ENCODE peak calls at places on chromosomes 12 and 14, in ten cellular contexts. Q, C, T, N, G, P, J, E, L and H are unnamed samples.

GRCh38 chr12:46101121-46101869 is 110.9 kb upstream of the SCAF11 start:
- DNase-seq in Q (no peak), C (no peak), T (no peak), N (no peak), G (no peak), P (peak), J (no peak), E (no peak), L (no peak), H (no peak)

GRCh38 chr12:42790761-42791151 is 201.2 kb upstream of the PRICKLE1 start:
- DNase-seq in Q (no peak), C (no peak), T (no peak), N (peak), G (peak), P (no peak), J (peak), E (no peak), L (peak), H (peak)

GRCh38 chr12:78473136-78473535 is 391.4 kb upstream of the SYT1 start:
- DNase-seq in Q (no peak), C (no peak), T (no peak), N (no peak), G (peak), P (no peak), J (peak), E (no peak), L (peak), H (no peak)

GRCh38 chr12:14384783-14385638 is 19.5 kb downstream of the ATF7IP start:
- DNase-seq in Q (peak), C (peak), T (peak), N (peak), G (peak), P (peak), J (peak), E (peak), L (peak), H (peak)

GRCh38 chr12:30146561-30146960 is 362.8 kb upstream of the TMTC1 start:
- DNase-seq in Q (no peak), C (no peak), T (no peak), N (no peak), G (no peak), P (no peak), J (no peak), E (no peak), L (no peak), H (no peak)

GRCh38 chr14:50107850-50108249 is 8.5 kb downstream of the VCPKMT start:
- DNase-seq in Q (no peak), C (no peak), T (no peak), N (no peak), G (no peak), P (no peak), J (no peak), E (no peak), L (no peak), H (no peak)

GRCh38 chr12:3432868-3433267 is 58.1 kb upstream of the PRMT8 start:
- DNase-seq in Q (no peak), C (no peak), T (no peak), N (no peak), G (no peak), P (no peak), J (no peak), E (no peak), L (no peak), H (no peak)

GRCh38 chr12:14272954-14273910 is 92.2 kb upstream of the ATF7IP start:
- DNase-seq in Q (no peak), C (peak), T (no peak), N (no peak), G (no peak), P (no peak), J (no peak), E (no peak), L (peak), H (no peak)

GRCh38 chr12:6141048-6141447 is 16.6 kb upstream of the VWF start:
- DNase-seq in Q (no peak), C (peak), T (peak), N (no peak), G (peak), P (no peak), J (no peak), E (peak), L (peak), H (peak)

GRCh38 chr12:84874125-84874824 is 38.3 kb downstream of the SLC6A15 start:
- DNase-seq in Q (peak), C (peak), T (no peak), N (peak), G (peak), P (peak), J (peak), E (peak), L (peak), H (peak)

GRCh38 chr14:95318870-95319311 is 817 bp downstream of the CLMN start:
- DNase-seq in Q (no peak), C (no peak), T (no peak), N (no peak), G (no peak), P (peak), J (no peak), E (peak), L (no peak), H (no peak)

GRCh38 chr12:40105515-40106201 is at the start of gene SLC2A13:
- DNase-seq in Q (no peak), C (peak), T (peak), N (peak), G (peak), P (peak), J (peak), E (peak), L (peak), H (peak)

GRCh38 chr14:88802596-88802995 is 9.8 kb upstream of the EML5 start:
- DNase-seq in Q (no peak), C (no peak), T (no peak), N (no peak), G (no peak), P (no peak), J (no peak), E (no peak), L (no peak), H (no peak)

GRCh38 chr12:110421701-110422100 is 18.2 kb upstream of the ANAPC7 start:
- DNase-seq in Q (no peak), C (no peak), T (no peak), N (no peak), G (no peak), P (no peak), J (no peak), E (no peak), L (no peak), H (no peak)

GRCh38 chr12:117518594-117519270 is 157.3 kb upstream of the NOS1 start:
- DNase-seq in Q (no peak), C (no peak), T (peak), N (no peak), G (no peak), P (peak), J (peak), E (no peak), L (no peak), H (no peak)

GRCh38 chr14:101960225-101960624 is 4.1 kb upstream of the DYNC1H1 start:
- DNase-seq in Q (no peak), C (peak), T (no peak), N (no peak), G (peak), P (no peak), J (no peak), E (peak), L (no peak), H (no peak)

GRCh38 chr12:3249081-3249800 is 172.1 kb downstream of the TSPAN9 start:
- DNase-seq in Q (no peak), C (no peak), T (no peak), N (no peak), G (no peak), P (no peak), J (no peak), E (no peak), L (no peak), H (no peak)

GRCh38 chr12:93366427-93366826 is 11.3 kb upstream of the NUDT4 start:
- DNase-seq in Q (no peak), C (no peak), T (no peak), N (no peak), G (no peak), P (no peak), J (no peak), E (no peak), L (no peak), H (no peak)

GRCh38 chr12:80825506-80825905 is 108.8 kb downstream of the MYF5 start:
- DNase-seq in Q (no peak), C (no peak), T (no peak), N (no peak), G (no peak), P (no peak), J (no peak), E (no peak), L (no peak), H (no peak)

GRCh38 chr14:77965919-77966435 is 166.1 kb downstream of the ADCK1 start:
- DNase-seq in Q (no peak), C (no peak), T (no peak), N (no peak), G (peak), P (no peak), J (peak), E (no peak), L (peak), H (peak)

GRCh38 chr14:43361766-43362165 is 1145.3 kb downstream of the FSCB start:
- DNase-seq in Q (no peak), C (no peak), T (no peak), N (no peak), G (no peak), P (no peak), J (no peak), E (no peak), L (no peak), H (no peak)

GRCh38 chr14:68896132-68896531 is 83.0 kb downstream of the ACTN1 start:
- DNase-seq in Q (no peak), C (peak), T (no peak), N (no peak), G (no peak), P (no peak), J (no peak), E (no peak), L (no peak), H (no peak)

GRCh38 chr12:5022465-5023061 is 21.1 kb upstream of the KCNA5 start:
- DNase-seq in Q (peak), C (peak), T (peak), N (peak), G (peak), P (peak), J (peak), E (no peak), L (peak), H (peak)

GRCh38 chr14:55131782-55132181 is 2.7 kb downstream of the LGALS3 start:
- DNase-seq in Q (no peak), C (peak), T (no peak), N (no peak), G (peak), P (no peak), J (peak), E (no peak), L (peak), H (peak)

GRCh38 chr14:77612011-77612620 is 4.3 kb downstream of the SPTLC2 start:
- DNase-seq in Q (no peak), C (no peak), T (no peak), N (no peak), G (peak), P (no peak), J (peak), E (no peak), L (peak), H (peak)

GRCh38 chr14:31069343-31069742 is 43.2 kb upstream of the STRN3 start:
- DNase-seq in Q (no peak), C (no peak), T (no peak), N (no peak), G (no peak), P (no peak), J (no peak), E (no peak), L (no peak), H (no peak)

GRCh38 chr12:105239304-105239703 is 3.3 kb upstream of the APPL2 start:
- DNase-seq in Q (no peak), C (no peak), T (no peak), N (no peak), G (no peak), P (peak), J (no peak), E (no peak), L (no peak), H (no peak)

GRCh38 chr12:10717410-10717809 is 5.7 kb downstream of the YBX3 start:
- DNase-seq in Q (no peak), C (no peak), T (no peak), N (no peak), G (peak), P (no peak), J (peak), E (no peak), L (peak), H (peak)

GRCh38 chr12:117878598-117878997 is 90.2 kb downstream of the KSR2 start:
- DNase-seq in Q (no peak), C (no peak), T (no peak), N (no peak), G (no peak), P (no peak), J (no peak), E (no peak), L (no peak), H (no peak)

GRCh38 chr14:50926851-50927386 is 17.4 kb downstream of the PYGL start:
- DNase-seq in Q (no peak), C (no peak), T (no peak), N (no peak), G (no peak), P (no peak), J (no peak), E (no peak), L (no peak), H (no peak)

GRCh38 chr12:96176575-96176974 is 17.6 kb upstream of the ELK3 start:
- DNase-seq in Q (no peak), C (no peak), T (no peak), N (no peak), G (no peak), P (no peak), J (no peak), E (no peak), L (no peak), H (no peak)

GRCh38 chr12:57540998-57541397 is 6.0 kb downstream of the DCTN2 start:
- DNase-seq in Q (no peak), C (no peak), T (no peak), N (no peak), G (no peak), P (no peak), J (no peak), E (no peak), L (no peak), H (no peak)

GRCh38 chr14:104882325-104882973 is 17.4 kb downstream of the CEP170B start:
- DNase-seq in Q (no peak), C (peak), T (no peak), N (peak), G (no peak), P (peak), J (no peak), E (no peak), L (no peak), H (no peak)

DNA sequence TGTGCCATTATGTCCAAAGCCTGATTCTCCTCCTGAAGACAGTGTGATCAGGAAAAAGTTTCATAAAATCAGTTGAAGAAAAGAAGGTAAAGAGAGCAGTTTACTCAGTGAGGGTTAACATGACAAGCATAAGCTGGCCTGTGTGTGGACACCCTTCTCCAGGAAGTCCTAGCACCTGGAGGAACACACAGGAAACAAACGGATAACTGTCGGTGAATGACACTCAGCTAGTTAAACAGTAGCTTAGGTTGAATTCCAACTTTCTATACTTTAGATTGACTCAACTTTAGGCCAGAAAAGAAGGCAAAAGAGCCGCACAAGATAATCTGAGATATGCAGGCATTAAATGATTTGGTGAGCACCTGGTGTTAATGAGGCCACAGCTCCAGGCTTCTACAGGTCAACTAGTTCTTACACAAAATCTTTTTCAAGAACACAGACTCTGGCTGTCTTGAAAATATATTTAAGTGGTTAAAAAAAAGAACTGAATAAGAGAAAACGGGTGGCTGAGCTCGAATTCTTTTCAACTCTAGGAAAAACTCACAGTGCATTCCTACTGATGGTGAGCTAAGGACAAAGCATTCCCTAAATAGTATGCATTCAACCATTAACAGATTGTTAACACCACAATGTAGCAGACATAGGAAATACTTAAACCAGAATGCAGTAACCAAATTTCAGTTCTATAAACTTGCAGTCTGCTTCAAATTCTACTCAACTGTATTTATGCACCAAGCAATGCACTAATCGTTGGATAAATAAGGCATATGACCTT is 56.9 kb upstream of the TSPAN8 start:
- DNase-seq in Q (no peak), C (no peak), T (no peak), N (no peak), G (peak), P (peak), J (no peak), E (no peak), L (no peak), H (no peak)
- H3K4me3 ChIP-seq in Q (no peak), C (no peak), T (no peak), N (no peak), G (no peak), P (no peak), J (no peak), E (no peak), L (no peak), H (no peak)

DNA sequence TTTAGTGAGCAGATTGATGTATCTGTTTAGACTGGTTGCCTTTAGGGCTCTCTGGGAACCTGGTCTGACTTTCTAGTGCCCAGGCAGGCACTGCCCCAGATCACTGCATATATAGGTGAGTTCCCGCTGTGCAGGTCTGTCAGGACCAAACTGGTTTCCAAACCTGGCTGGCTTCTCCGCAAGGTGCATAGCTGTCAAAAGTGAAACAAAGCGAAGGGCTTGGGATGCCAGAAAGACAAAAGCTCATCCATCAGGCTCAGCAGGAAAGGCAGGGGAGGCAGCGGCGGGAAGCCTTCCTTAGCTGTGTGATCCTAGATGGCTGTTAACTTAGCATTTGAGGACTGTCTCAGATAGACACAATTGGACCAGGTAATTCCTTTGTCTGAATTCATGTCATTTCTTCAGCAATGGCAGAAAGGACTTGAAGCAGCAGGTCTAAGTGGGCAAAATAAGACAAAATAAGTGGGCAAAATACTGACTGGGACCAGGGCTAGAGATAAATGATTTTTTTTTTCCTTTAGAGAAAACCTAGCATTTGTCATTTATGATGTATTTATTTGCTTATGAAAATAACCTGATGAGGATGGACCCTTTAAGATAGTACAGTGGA is 128.6 kb upstream of the DYRK2 start:
- DNase-seq in Q (no peak), C (no peak), T (no peak), N (no peak), G (no peak), P (no peak), J (no peak), E (no peak), L (no peak), H (no peak)
- H3K4me3 ChIP-seq in Q (no peak), C (no peak), T (no peak), N (no peak), G (no peak), P (no peak), J (no peak), E (no peak), L (no peak), H (no peak)

GRCh38 chr12:55840581-55841351 is 2.0 kb downstream of the MMP19 start:
- DNase-seq in Q (no peak), C (no peak), T (no peak), N (no peak), G (no peak), P (no peak), J (no peak), E (no peak), L (no peak), H (no peak)

GRCh38 chr12:55843431-55843830 is 695 bp upstream of the MMP19 start:
- DNase-seq in Q (no peak), C (no peak), T (no peak), N (no peak), G (no peak), P (no peak), J (no peak), E (no peak), L (no peak), H (no peak)

GRCh38 chr12:55845349-55845748 is 2.6 kb upstream of the MMP19 start:
- DNase-seq in Q (no peak), C (no peak), T (no peak), N (no peak), G (no peak), P (no peak), J (no peak), E (no peak), L (no peak), H (no peak)

GRCh38 chr12:55845785-55846496 is 3.2 kb upstream of the MMP19 start:
- DNase-seq in Q (no peak), C (no peak), T (no peak), N (no peak), G (peak), P (no peak), J (no peak), E (no peak), L (no peak), H (no peak)

GRCh38 chr12:55842681-55843429 is at the start of gene MMP19:
- DNase-seq in Q (no peak), C (no peak), T (no peak), N (no peak), G (peak), P (no peak), J (peak), E (no peak), L (peak), H (peak)
- H3K4me3 ChIP-seq in Q (no peak), C (no peak), T (peak), N (peak), G (peak), P (no peak), J (peak), E (no peak), L (peak), H (peak)

GRCh38 chr12:123431951-123432886 is 4.3 kb downstream of the RILPL2 start:
- DNase-seq in Q (no peak), C (peak), T (no peak), N (no peak), G (no peak), P (no peak), J (peak), E (no peak), L (no peak), H (no peak)
- H3K4me3 ChIP-seq in Q (no peak), C (peak), T (peak), N (no peak), G (peak), P (no peak), J (peak), E (peak), L (no peak), H (no peak)